ENCODE peak calls at places on chromosomes 16 and 17, in ten cellular contexts. X, S, T, Y, L, V, U, B, C and E are unnamed samples.

GRCh38 chr17:80034977-80035686 is 540 bp downstream of the TBC1D16 start:
- DNase-seq in X (peak; percentile 35), S (no peak), T (no peak), Y (no peak), L (peak; percentile 25), V (no peak), U (peak; percentile 38), B (peak; percentile 44), C (peak; percentile 67), E (peak; percentile 63)

GRCh38 chr17:46832945-46833839 is 14.7 kb upstream of the WNT3 start:
- DNase-seq in X (no peak), S (no peak), T (peak; percentile 15), Y (no peak), L (peak; percentile 43), V (no peak), U (no peak), B (peak; percentile 48), C (no peak), E (peak; percentile 33)

GRCh38 chr16:27486344-27486743 is 63.4 kb downstream of the GTF3C1 start:
- DNase-seq in X (no peak), S (no peak), T (no peak), Y (no peak), L (no peak), V (no peak), U (no peak), B (no peak), C (no peak), E (no peak)

GRCh38 chr16:5042574-5043171 is 8.9 kb upstream of the NAGPA start:
- DNase-seq in X (no peak), S (no peak), T (no peak), Y (no peak), L (no peak), V (no peak), U (no peak), B (peak; percentile 7), C (no peak), E (peak; percentile 49)

GRCh38 chr17:65627892-65628622 is 66.6 kb upstream of the AXIN2 start:
- DNase-seq in X (no peak), S (peak; percentile 67), T (peak; percentile 85), Y (no peak), L (no peak), V (no peak), U (peak; percentile 79), B (no peak), C (peak; percentile 65), E (no peak)

GRCh38 chr16:27474041-27474440 is 72.1 kb downstream of the IL21R start:
- DNase-seq in X (no peak), S (no peak), T (no peak), Y (no peak), L (no peak), V (no peak), U (no peak), B (no peak), C (no peak), E (no peak)

GRCh38 chr17:53837131-53837530 is 14.4 kb downstream of the KIF2B start:
- DNase-seq in X (no peak), S (no peak), T (no peak), Y (no peak), L (no peak), V (no peak), U (no peak), B (no peak), C (no peak), E (no peak)

GRCh38 chr17:36888236-36888957 is 48.9 kb upstream of the LHX1 start:
- DNase-seq in X (no peak), S (no peak), T (no peak), Y (no peak), L (no peak), V (no peak), U (no peak), B (no peak), C (no peak), E (peak; percentile 29)

GRCh38 chr16:48978501-48978900 is 303.1 kb downstream of the CBLN1 start:
- DNase-seq in X (no peak), S (no peak), T (no peak), Y (no peak), L (no peak), V (no peak), U (no peak), B (no peak), C (no peak), E (no peak)

GRCh38 chr16:57994778-57995177 is 5.7 kb downstream of the ZNF319 start:
- DNase-seq in X (peak; percentile 52), S (peak; percentile 59), T (no peak), Y (peak; percentile 69), L (peak; percentile 59), V (peak; percentile 47), U (peak; percentile 55), B (peak; percentile 56), C (peak; percentile 71), E (peak; percentile 81)

GRCh38 chr16:27472091-27473020 is 70.4 kb downstream of the IL21R start:
- DNase-seq in X (no peak), S (no peak), T (no peak), Y (no peak), L (no peak), V (no peak), U (no peak), B (no peak), C (no peak), E (no peak)

GRCh38 chr16:4380131-4381063 is 8.7 kb downstream of the VASN start:
- DNase-seq in X (peak; percentile 16), S (no peak), T (no peak), Y (no peak), L (no peak), V (no peak), U (no peak), B (no peak), C (peak; percentile 86), E (no peak)

GRCh38 chr17:78383725-78384471 is 5.4 kb downstream of the PGS1 start:
- DNase-seq in X (peak; percentile 71), S (peak; percentile 57), T (peak; percentile 80), Y (peak; percentile 86), L (no peak), V (peak; percentile 68), U (peak; percentile 45), B (no peak), C (peak; percentile 98), E (no peak)

DNA sequence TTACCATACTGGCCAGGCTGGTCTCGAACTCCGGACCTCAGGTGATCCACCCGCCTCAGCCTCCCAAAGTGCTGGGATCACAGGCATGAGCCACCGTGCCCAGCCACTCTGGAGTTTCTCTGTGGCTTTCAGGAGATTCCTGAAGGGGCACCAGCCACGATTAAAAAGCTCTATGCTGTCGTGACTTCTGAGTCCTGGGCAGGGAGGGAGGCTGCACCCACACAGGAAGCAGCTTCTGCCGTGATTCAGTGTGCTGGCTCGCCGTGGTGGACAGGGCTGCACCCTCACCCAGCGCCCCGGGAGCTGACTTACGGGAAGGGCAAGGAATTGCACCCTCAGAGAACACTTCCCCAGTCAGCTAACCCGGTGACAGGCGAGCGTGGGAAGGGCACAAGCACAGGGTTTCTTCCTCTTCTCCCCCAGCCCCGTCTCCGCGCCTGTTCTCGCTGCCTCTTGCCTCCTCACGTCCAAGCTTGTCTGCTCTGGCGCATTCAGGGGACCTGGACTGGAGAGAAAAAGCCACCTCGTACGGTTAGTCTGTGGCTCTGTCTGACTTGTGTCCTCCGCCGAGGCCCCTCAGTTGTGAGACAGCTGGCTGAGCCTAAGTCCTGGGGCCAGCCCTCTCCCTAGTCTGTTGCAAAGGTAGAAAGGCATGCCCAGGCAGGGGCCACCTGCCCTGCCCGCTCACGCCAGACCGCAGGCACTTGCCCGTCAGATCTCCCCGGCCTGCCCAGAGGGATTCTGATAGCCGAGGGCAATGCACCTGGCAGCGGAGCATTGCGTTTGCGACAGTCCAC is 145.0 kb downstream of the SEC14L1 start:
- DNase-seq in X (peak; percentile 54), S (peak; percentile 85), T (peak; percentile 82), Y (peak; percentile 73), L (no peak), V (peak; percentile 50), U (peak; percentile 68), B (no peak), C (peak; percentile 83), E (no peak)
- H3K4me1 ChIP-seq in X (peaks cover 14% of the 10 kb centered on the region), S (peaks cover 51% of the 10 kb centered on the region), T (peaks cover 28% of the 10 kb centered on the region), Y (peaks cover 18% of the 10 kb centered on the region), L (peaks cover 3% of the 10 kb centered on the region), V (peaks cover 44% of the 10 kb centered on the region), U (peaks cover 33% of the 10 kb centered on the region), B (peaks cover 47% of the 10 kb centered on the region), C (peaks cover 4% of the 10 kb centered on the region), E (peaks cover 30% of the 10 kb centered on the region)

DNA sequence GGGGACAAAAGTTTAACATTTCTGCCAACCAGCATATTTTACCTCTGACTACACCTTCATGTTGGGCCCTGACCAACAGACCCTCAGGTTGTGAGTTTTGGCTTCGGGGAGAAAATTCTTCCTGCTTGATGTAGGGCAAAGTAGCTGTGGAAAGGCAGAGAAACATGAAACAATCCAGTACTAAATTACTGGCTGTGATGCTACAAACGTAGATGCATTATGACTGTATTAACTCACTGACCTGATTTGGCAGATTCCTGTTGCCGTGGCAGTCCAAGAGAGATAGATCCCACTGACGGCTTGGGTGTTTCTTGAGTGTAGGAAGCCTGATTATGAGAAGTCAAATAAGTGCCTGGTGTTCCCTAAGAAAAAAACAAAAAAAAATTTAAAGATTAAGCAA is 80.7 kb downstream of the TTC19 start:
- DNase-seq in X (no peak), S (no peak), T (no peak), Y (no peak), L (no peak), V (no peak), U (no peak), B (no peak), C (no peak), E (no peak)
- H3K27me3 ChIP-seq in X (no peaks in the 10 kb centered on the region), S (no peaks in the 10 kb centered on the region), T (no peaks in the 10 kb centered on the region), Y (no peaks in the 10 kb centered on the region), L (no peaks in the 10 kb centered on the region), V (no peaks in the 10 kb centered on the region), U (no peaks in the 10 kb centered on the region), B (no peaks in the 10 kb centered on the region), C (no peaks in the 10 kb centered on the region), E (no peaks in the 10 kb centered on the region)

DNA sequence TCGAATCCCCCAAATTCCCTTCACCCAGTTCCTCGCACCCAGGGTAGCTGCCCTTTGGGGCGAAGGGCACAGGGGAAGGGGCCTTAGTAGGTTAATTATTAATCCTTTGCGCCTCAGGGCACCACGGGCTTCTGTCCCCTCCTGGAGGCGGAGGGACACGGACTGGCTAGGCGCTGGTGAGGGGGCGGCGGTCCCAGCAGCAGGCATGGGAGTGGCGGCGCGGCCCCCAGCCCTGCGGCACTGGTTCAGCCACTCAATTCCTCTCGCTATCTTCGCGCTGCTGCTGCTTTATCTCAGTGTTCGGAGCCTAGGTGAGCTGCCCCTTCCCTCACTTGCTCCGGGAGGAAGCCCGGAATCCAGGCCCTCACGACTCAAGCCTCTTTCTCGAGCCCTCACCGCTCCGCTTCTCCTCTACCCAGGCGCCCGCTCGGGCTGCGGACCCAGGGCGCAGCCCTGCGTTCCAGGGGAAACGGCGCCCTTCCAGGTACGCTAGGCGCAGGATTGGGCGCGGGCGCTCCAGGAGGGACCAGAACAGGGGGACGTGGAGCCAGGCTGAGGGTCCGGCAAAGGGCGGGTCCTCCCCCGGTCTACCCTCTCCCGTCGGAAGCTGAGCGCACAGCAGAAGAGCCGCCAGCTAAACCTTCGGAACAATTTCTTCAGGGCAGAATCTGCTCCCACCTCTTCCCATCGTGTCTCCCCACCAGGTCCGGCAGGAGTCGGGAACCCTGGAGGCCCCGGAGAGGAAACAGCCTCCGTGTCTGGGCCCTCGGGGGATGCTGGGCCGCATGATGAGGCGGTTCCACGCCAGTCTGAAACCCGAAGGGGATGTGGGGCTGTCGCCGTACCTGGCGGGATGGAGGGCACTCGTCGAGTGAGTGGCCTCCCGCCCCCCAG is at the start of gene GLTPD2:
- DNase-seq in X (no peak), S (no peak), T (no peak), Y (no peak), L (peak; percentile 56), V (no peak), U (no peak), B (peak; percentile 38), C (no peak), E (peak; percentile 55)
- H3K27ac ChIP-seq in X (peak within 1 kb of the TSS; percentile 96), S (peak within 1 kb of the TSS; percentile 98), T (peak within 1 kb of the TSS; percentile 93), Y (peak within 1 kb of the TSS; percentile 97), L (no peak within 1 kb of the TSS), V (peak within 1 kb of the TSS; percentile 100), U (peak within 1 kb of the TSS; percentile 94), B (peak within 1 kb of the TSS; percentile 58), C (peak within 1 kb of the TSS; percentile 94), E (no peak within 1 kb of the TSS)

GRCh38 chr16:75147968-75148310 is 385 bp upstream of the ZFP1 start:
- DNase-seq in X (no peak), S (no peak), T (no peak), Y (no peak), L (no peak), V (no peak), U (no peak), B (no peak), C (no peak), E (no peak)
- H3K4me1 ChIP-seq in X (no peaks in the 10 kb centered on the region), S (peaks cover 6% of the 10 kb centered on the region), T (no peaks in the 10 kb centered on the region), Y (peaks cover 2% of the 10 kb centered on the region), L (no peaks in the 10 kb centered on the region), V (peaks cover 21% of the 10 kb centered on the region), U (no peaks in the 10 kb centered on the region), B (no peaks in the 10 kb centered on the region), C (no peaks in the 10 kb centered on the region), E (no peaks in the 10 kb centered on the region)